ENCODE peak calls at places on chromosomes 13 and 19, in four cellular contexts. P is lower leg skin, Q is H54, F is NB4. A is an unnamed sample.

GRCh38 chr19:1851581-1852293 is 3.5 kb upstream of the REXO1 start:
- DNase-seq in F (no peak), P (no peak), Q (no peak), A (no peak)

GRCh38 chr19:11159598-11160001 is 4.0 kb upstream of the SPC24 start:
- DNase-seq in P (no peak), F (no peak), Q (no peak), A (no peak)

GRCh38 chr13:25874907-25875306 is 176.9 kb downstream of the SHISA2 start:
- DNase-seq in P (no peak), F (peak), Q (no peak), A (no peak)

GRCh38 chr13:113895436-113895835 is 31.6 kb upstream of the GAS6 start:
- DNase-seq in F (no peak), P (no peak), Q (no peak), A (no peak)

GRCh38 chr13:97975280-97975850 is 21.9 kb downstream of the IPO5 start:
- DNase-seq in Q (no peak), P (no peak), F (no peak), A (no peak)

GRCh38 chr13:37023871-37024270 is 23.3 kb downstream of the EXOSC8 start:
- DNase-seq in P (no peak), Q (no peak), F (no peak), A (no peak)

GRCh38 chr13:110676511-110677204 is 29.3 kb downstream of the CARS2 start:
- DNase-seq in P (peak), F (no peak), Q (no peak), A (no peak)

GRCh38 chr19:54011507-54012211 is 20.2 kb downstream of the CACNG6 start:
- DNase-seq in P (no peak), Q (no peak), F (no peak), A (no peak)

GRCh38 chr13:91400094-91400462 is 1.7 kb downstream of the GPC5 start:
- DNase-seq in F (peak), Q (no peak), P (no peak), A (no peak)

GRCh38 chr19:30214651-30215051 is 157.5 kb upstream of the ZNF536 start:
- DNase-seq in F (peak), P (no peak), Q (no peak), A (no peak)

GRCh38 chr19:10566658-10567410 is 1.0 kb upstream of the KRI1 start:
- DNase-seq in P (no peak), Q (no peak), F (peak), A (no peak)

GRCh38 chr19:3007975-3008374 is 21.1 kb downstream of the TLE2 start:
- DNase-seq in F (no peak), Q (no peak), P (no peak), A (no peak)

GRCh38 chr19:33427801-33428626 is 54.5 kb downstream of the CEBPG start:
- DNase-seq in P (no peak), F (no peak), Q (no peak), A (no peak)

GRCh38 chr13:26488236-26489028 is 69.1 kb upstream of the WASF3 start:
- DNase-seq in P (peak), Q (no peak), F (no peak), A (no peak)

GRCh38 chr13:29490561-29490960 is 104.9 kb downstream of the SLC7A1 start:
- DNase-seq in F (no peak), Q (no peak), P (no peak), A (no peak)

GRCh38 chr13:60114499-60115028 is 49.2 kb downstream of the DIAPH3 start:
- DNase-seq in P (no peak), F (peak), Q (no peak), A (no peak)

GRCh38 chr19:27752530-27753184 is 1460.3 kb downstream of the UQCRFS1 start:
- DNase-seq in Q (no peak), P (peak), F (no peak), A (no peak)

GRCh38 chr13:36430247-36431203 is 1.8 kb upstream of the CCNA1 start:
- DNase-seq in F (no peak), Q (no peak), P (no peak), A (no peak)

GRCh38 chr19:58367698-58368454 is 5.3 kb upstream of the ZNF497 start:
- DNase-seq in P (no peak), F (no peak), Q (no peak), A (no peak)

GRCh38 chr19:18412610-18413239 is 6.5 kb upstream of the SSBP4 start:
- DNase-seq in P (no peak), F (peak), Q (no peak), A (no peak)

GRCh38 chr19:17448190-17448967 is at the start of gene TMEM221:
- DNase-seq in F (peak), P (peak), Q (no peak), A (no peak)

GRCh38 chr13:99894105-99894504 is 77.5 kb downstream of the ZIC5 start:
- DNase-seq in Q (no peak), F (no peak), P (peak), A (no peak)

GRCh38 chr13:79386125-79386822 is 19.8 kb downstream of the RBM26 start:
- DNase-seq in P (no peak), Q (no peak), F (no peak), A (no peak)

GRCh38 chr13:74825170-74825948 is 656.6 kb downstream of the TBC1D4 start:
- DNase-seq in F (peak), Q (no peak), P (no peak), A (no peak)

GRCh38 chr19:50906217-50906616 is 5.0 kb downstream of the KLK4 start:
- DNase-seq in F (peak), Q (no peak), P (no peak), A (peak)

GRCh38 chr19:11538232-11539036 is at the start of gene CNN1:
- DNase-seq in P (no peak), Q (no peak), F (peak), A (no peak)

GRCh38 chr13:106597190-106597589 is 29.3 kb upstream of the ARGLU1 start:
- DNase-seq in Q (no peak), F (no peak), P (no peak), A (no peak)

GRCh38 chr13:50580684-50581305 is 262.7 kb downstream of the DLEU7 start:
- DNase-seq in F (no peak), P (no peak), Q (no peak), A (no peak)

GRCh38 chr19:16888629-16889371 is at the start of gene F2RL3:
- DNase-seq in F (peak), P (peak), Q (no peak), A (no peak)

GRCh38 chr19:52022193-52022592 is 6.0 kb downstream of the ZNF614 start:
- DNase-seq in P (no peak), Q (no peak), F (no peak), A (no peak)

GRCh38 chr13:100646030-100646673 is 28.4 kb downstream of the TMTC4 start:
- DNase-seq in F (peak), P (no peak), Q (peak), A (no peak)

GRCh38 chr19:13731147-13731964 is 33.0 kb upstream of the MRI1 start:
- DNase-seq in Q (peak), P (peak), F (peak), A (peak)
- TF ChIP-seq POLR2A in Q (peak), P (no peak), F (peak), A (peak)

GRCh38 chr13:31162151-31163008 is 676 bp upstream of the HSPH1 start:
- DNase-seq in Q (peak), F (peak), P (peak), A (peak)
- TF ChIP-seq POLR2A in Q (peak), F (peak), P (peak), A (peak)

GRCh38 chr19:7919681-7920519 is at the start of gene SNAPC2:
- DNase-seq in Q (peak), F (peak), P (peak), A (peak)
- TF ChIP-seq POLR2A in Q (peak), F (peak), P (no peak), A (peak)

GRCh38 chr13:105414639-105415038 is 1120.8 kb downstream of the EFNB2 start:
- DNase-seq in Q (no peak), F (no peak), P (no peak), A (no peak)
- TF ChIP-seq POLR2A in Q (no peak), F (no peak), P (no peak), A (no peak)

A was measured in prostate gland.